ENCODE peak calls at places on chromosomes 5 and 9, in four cellular contexts. G is CD8-positive, alpha-beta memory T cell; V is naive thymus-derived CD4-positive, alpha-beta T cell; P is astrocyte. A is an unnamed sample.

GRCh38 chr5:73215891-73216610 is 43.1 kb downstream of the TMEM174 start:
- DNase-seq in G (peak; percentile 56), V (peak; percentile 54), P (peak; percentile 70), A (peak; percentile 55)

GRCh38 chr9:33446507-33447403 is 638 bp downstream of the AQP3 start:
- DNase-seq in G (peak; percentile 47), V (peak; percentile 77), P (peak; percentile 47), A (peak; percentile 46)

GRCh38 chr9:90905079-90905478 is 103.5 kb downstream of the SYK start:
- DNase-seq in G (no peak), V (no peak), P (no peak), A (no peak)

GRCh38 chr9:13088734-13089427 is 190.6 kb downstream of the MPDZ start:
- DNase-seq in G (no peak), V (no peak), P (peak; percentile 47), A (no peak)

GRCh38 chr5:132926437-132926836 is 37.0 kb downstream of the AFF4 start:
- DNase-seq in G (no peak), V (no peak), P (no peak), A (no peak)

GRCh38 chr9:20863910-20864309 is 167.5 kb downstream of the HACD4 start:
- DNase-seq in G (no peak), V (no peak), P (no peak), A (no peak)

GRCh38 chr5:18720002-18720401 is 1085.7 kb downstream of the TAF11L14 start:
- DNase-seq in G (no peak), V (no peak), P (no peak), A (no peak)

GRCh38 chr9:20504930-20505329 is 117.4 kb downstream of the MLLT3 start:
- DNase-seq in G (no peak), V (peak; percentile 81), P (no peak), A (no peak)

GRCh38 chr9:121883281-121884056 is 209.6 kb downstream of the TTLL11 start:
- DNase-seq in G (no peak), V (no peak), P (no peak), A (no peak)

GRCh38 chr9:80320916-80321315 is 749.2 kb downstream of the TLE4 start:
- DNase-seq in G (no peak), V (no peak), P (peak; percentile 82), A (no peak)

GRCh38 chr9:125529589-125530515 is 177.2 kb downstream of the MAPKAP1 start:
- DNase-seq in G (no peak), V (no peak), P (no peak), A (no peak)

GRCh38 chr9:134881313-134881670 is 682 bp downstream of the FCN2 start:
- DNase-seq in G (no peak), V (no peak), P (no peak), A (no peak)

GRCh38 chr9:98538626-98539031 is 170.1 kb downstream of the GABBR2 start:
- DNase-seq in G (no peak), V (no peak), P (peak; percentile 65), A (no peak)

GRCh38 chr5:144207875-144208444 is 37.3 kb downstream of the KCTD16 start:
- DNase-seq in G (no peak), V (no peak), P (no peak), A (no peak)

GRCh38 chr9:127039492-127039891 is 82.9 kb downstream of the ANGPTL2 start:
- DNase-seq in G (no peak), V (no peak), P (no peak), A (no peak)

GRCh38 chr5:92552206-92553160 is 1028.5 kb downstream of the NR2F1-AS1 start:
- DNase-seq in G (no peak), V (no peak), P (peak; percentile 99), A (no peak)

GRCh38 chr5:158569534-158569933 is 530.2 kb downstream of the EBF1 start:
- DNase-seq in G (no peak), V (no peak), P (no peak), A (no peak)

GRCh38 chr9:68625559-68625958 is 79.5 kb upstream of the PIP5K1B start:
- DNase-seq in G (no peak), V (no peak), P (no peak), A (no peak)

GRCh38 chr5:93360436-93361100 is 220.5 kb downstream of the NR2F1-AS1 start:
- DNase-seq in G (no peak), V (no peak), P (no peak), A (no peak)

GRCh38 chr5:10555134-10555733 is 8.6 kb upstream of the ANKRD33B start:
- DNase-seq in G (no peak), V (no peak), P (peak; percentile 83), A (no peak)

GRCh38 chr9:115385383-115386122 is 267.6 kb upstream of the TNC start:
- DNase-seq in G (no peak), V (no peak), P (no peak), A (no peak)

GRCh38 chr9:77959803-77960202 is 71.8 kb downstream of the GNAQ start:
- DNase-seq in G (no peak), V (no peak), P (no peak), A (no peak)

GRCh38 chr9:82334286-82334685 is 345.7 kb downstream of the SPATA31D1 start:
- DNase-seq in G (no peak), V (no peak), P (peak; percentile 69), A (no peak)

GRCh38 chr5:27963050-27963783 is 924.8 kb upstream of the CDH9 start:
- DNase-seq in G (no peak), V (no peak), P (no peak), A (no peak)
- H3K9me3 ChIP-seq in G (no peaks in the 10 kb centered on the region), V (no peaks in the 10 kb centered on the region), P (peaks cover 8% of the 10 kb centered on the region), A (peaks cover 9% of the 10 kb centered on the region)

GRCh38 chr9:65430221-65430620 is 145.2 kb upstream of the FOXD4L5 start:
- DNase-seq in G (no peak), V (no peak), P (no peak), A (no peak)
- H3K9me3 ChIP-seq in G (peaks cover 3% of the 10 kb centered on the region), V (no peaks in the 10 kb centered on the region), P (peaks cover 15% of the 10 kb centered on the region), A (no peaks in the 10 kb centered on the region)

GRCh38 chr9:137724818-137725240 is 106.0 kb downstream of the EHMT1 start:
- DNase-seq in G (no peak), V (no peak), P (no peak), A (no peak)

GRCh38 chr9:137728444-137729311 is 109.9 kb downstream of the EHMT1 start:
- DNase-seq in G (no peak), V (no peak), P (no peak), A (no peak)

GRCh38 chr9:137726764-137727163 is 108.0 kb downstream of the EHMT1 start:
- DNase-seq in G (no peak), V (no peak), P (no peak), A (no peak)

GRCh38 chr9:137725598-137725997 is 106.8 kb downstream of the EHMT1 start:
- DNase-seq in G (no peak), V (no peak), P (no peak), A (no peak)

DNA sequence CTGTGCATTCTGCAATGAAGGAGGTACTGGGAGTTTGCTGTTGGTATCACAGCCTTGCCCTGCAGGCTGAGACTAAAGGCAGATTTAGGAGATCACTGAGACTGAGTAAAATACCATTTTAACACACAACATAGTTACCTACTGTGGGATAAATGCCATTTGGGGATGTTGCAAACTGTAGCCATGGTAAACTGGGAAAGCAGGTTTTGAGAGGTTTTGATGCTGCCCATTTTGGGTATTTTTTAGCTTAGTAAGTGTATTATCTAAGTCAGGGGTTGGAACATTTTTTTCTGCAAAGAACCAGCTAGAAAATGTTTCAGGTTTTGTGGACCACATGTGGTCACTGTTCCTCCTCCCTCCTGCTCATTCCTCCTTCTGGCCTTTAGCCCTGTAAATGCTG is 108.9 kb downstream of the EHMT1 start:
- DNase-seq in G (no peak), V (no peak), P (no peak), A (no peak)
- H3K9me3 ChIP-seq in G (no peaks in the 10 kb centered on the region), V (no peaks in the 10 kb centered on the region), P (no peaks in the 10 kb centered on the region), A (no peaks in the 10 kb centered on the region)

DNA sequence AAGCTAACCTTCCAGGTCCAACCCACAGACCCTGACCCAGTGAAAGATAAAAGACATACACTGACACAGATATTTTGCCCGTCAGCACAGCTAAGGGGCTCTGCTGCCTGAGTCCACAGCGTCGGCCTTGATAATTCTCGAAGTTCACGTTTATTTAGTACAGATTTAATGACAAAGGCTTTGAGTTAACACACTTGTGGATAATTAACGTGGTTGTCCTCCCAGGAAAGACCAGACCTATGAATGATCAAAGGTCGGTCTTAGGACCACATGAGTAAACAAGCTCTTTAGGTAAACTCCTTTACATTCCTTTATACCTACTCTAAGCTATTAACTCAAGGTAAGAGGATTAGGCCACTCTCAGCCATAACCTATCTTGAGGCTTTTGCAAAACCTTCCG is 11.3 kb upstream of the TEX10 start:
- DNase-seq in G (no peak), V (no peak), P (no peak), A (no peak)
- H3K9me3 ChIP-seq in G (no peaks in the 10 kb centered on the region), V (no peaks in the 10 kb centered on the region), P (no peaks in the 10 kb centered on the region), A (no peaks in the 10 kb centered on the region)

GRCh38 chr9:133384736-133385321 is 8.7 kb downstream of the STKLD1 start:
- DNase-seq in G (no peak), V (no peak), P (no peak), A (no peak)

GRCh38 chr9:133385452-133385851 is 9.3 kb downstream of the STKLD1 start:
- DNase-seq in G (no peak), V (no peak), P (no peak), A (no peak)

GRCh38 chr9:133382507-133383141 is 6.5 kb downstream of the STKLD1 start:
- DNase-seq in G (no peak), V (no peak), P (no peak), A (no peak)

GRCh38 chr9:133380734-133381133 is 4.6 kb downstream of the STKLD1 start:
- DNase-seq in G (no peak), V (no peak), P (no peak), A (no peak)

GRCh38 chr9:133383438-133383837 is 7.3 kb downstream of the STKLD1 start:
- DNase-seq in G (no peak), V (no peak), P (no peak), A (no peak)
- H3K9me3 ChIP-seq in G (no peaks in the 10 kb centered on the region), V (no peaks in the 10 kb centered on the region), P (peaks cover 5% of the 10 kb centered on the region), A (no peaks in the 10 kb centered on the region)

DNA sequence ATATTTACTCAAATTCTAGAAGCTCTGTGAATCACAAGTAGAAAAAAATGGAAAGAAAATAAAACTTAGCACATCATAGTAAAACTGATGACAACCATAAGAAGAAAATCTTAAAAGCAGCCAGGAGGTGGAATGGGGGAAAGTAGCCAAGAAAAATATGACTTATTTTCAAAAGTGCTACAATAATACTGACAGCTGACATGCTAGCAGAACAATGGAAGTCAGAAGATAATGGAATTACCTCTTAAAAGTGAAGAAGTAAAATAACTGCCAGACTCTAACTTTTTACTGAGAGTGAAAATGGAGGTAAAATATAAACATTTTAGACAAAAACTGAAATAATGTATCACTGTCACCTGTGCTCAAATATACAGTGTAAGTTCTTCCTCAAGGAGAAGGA is 532.2 kb upstream of the SGCD start:
- DNase-seq in G (no peak), V (no peak), P (peak; percentile 2), A (no peak)
- H3K9me3 ChIP-seq in G (peaks cover 6% of the 10 kb centered on the region), V (no peaks in the 10 kb centered on the region), P (peaks cover 7% of the 10 kb centered on the region), A (peaks cover 6% of the 10 kb centered on the region)

GRCh38 chr5:178519804-178520203 is 70.4 kb downstream of the COL23A1 start:
- DNase-seq in G (no peak), V (no peak), P (no peak), A (no peak)
- H3K9me3 ChIP-seq in G (no peaks in the 10 kb centered on the region), V (no peaks in the 10 kb centered on the region), P (peaks cover 6% of the 10 kb centered on the region), A (no peaks in the 10 kb centered on the region)

DNA sequence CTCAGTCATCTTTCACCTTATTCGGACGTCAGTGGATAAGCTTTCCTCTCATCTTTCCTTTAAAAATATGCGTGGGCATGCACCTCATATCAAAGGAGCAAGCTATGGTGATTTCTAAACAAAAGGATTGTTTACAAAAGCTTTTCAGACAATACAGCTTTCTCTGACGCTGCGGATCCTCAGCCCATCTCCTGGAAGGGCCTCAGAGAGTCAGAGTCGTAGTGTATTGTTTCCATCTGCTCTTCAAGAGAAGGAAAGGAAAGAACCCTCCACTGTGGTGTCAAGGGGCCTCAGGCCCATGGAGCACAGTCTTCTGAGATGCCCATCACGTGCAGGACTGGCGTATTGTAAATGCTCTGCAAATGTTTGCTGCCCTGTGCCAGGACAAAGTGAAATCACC is 163.4 kb upstream of the MAP1B start:
- DNase-seq in G (no peak), V (no peak), P (no peak), A (no peak)
- H3K9me3 ChIP-seq in G (no peaks in the 10 kb centered on the region), V (no peaks in the 10 kb centered on the region), P (peaks cover 1% of the 10 kb centered on the region), A (no peaks in the 10 kb centered on the region)